ENCODE peak calls at places on chromosomes 11 and 22, in five cellular contexts. G, I, Z, W and D are unnamed samples.

GRCh38 chr22:44730490-44731356 is 21.7 kb upstream of the ARHGAP8 start:
- DNase-seq in G (no peak), I (no peak), Z (no peak), W (no peak), D (no peak)

GRCh38 chr11:8017894-8018741 is 31.0 kb downstream of the EIF3F start:
- DNase-seq in G (no peak), I (no peak), Z (peak), W (no peak), D (no peak)

GRCh38 chr11:15905334-15905733 is 451.0 kb downstream of the SOX6 start:
- DNase-seq in G (no peak), I (no peak), Z (no peak), W (no peak), D (no peak)

GRCh38 chr22:36715647-36716046 is 12.1 kb upstream of the CACNG2 start:
- DNase-seq in G (no peak), I (no peak), Z (no peak), W (no peak), D (no peak)

GRCh38 chr11:134034496-134035381 is 34.1 kb upstream of the JAM3 start:
- DNase-seq in G (no peak), I (no peak), Z (no peak), W (no peak), D (no peak)

GRCh38 chr11:108947654-108948570 is 283.0 kb downstream of the DDX10 start:
- DNase-seq in G (peak), I (peak), Z (no peak), W (no peak), D (no peak)

GRCh38 chr11:45543808-45544422 is 121.5 kb downstream of the CHST1 start:
- DNase-seq in G (peak), I (no peak), Z (peak), W (no peak), D (peak)

GRCh38 chr22:40855104-40855959 is 1.1 kb downstream of the ST13 start:
- DNase-seq in G (no peak), I (no peak), Z (no peak), W (no peak), D (peak)

GRCh38 chr22:35435201-35435712 is 35.3 kb downstream of the MCM5 start:
- DNase-seq in G (no peak), I (no peak), Z (no peak), W (no peak), D (no peak)

DNA sequence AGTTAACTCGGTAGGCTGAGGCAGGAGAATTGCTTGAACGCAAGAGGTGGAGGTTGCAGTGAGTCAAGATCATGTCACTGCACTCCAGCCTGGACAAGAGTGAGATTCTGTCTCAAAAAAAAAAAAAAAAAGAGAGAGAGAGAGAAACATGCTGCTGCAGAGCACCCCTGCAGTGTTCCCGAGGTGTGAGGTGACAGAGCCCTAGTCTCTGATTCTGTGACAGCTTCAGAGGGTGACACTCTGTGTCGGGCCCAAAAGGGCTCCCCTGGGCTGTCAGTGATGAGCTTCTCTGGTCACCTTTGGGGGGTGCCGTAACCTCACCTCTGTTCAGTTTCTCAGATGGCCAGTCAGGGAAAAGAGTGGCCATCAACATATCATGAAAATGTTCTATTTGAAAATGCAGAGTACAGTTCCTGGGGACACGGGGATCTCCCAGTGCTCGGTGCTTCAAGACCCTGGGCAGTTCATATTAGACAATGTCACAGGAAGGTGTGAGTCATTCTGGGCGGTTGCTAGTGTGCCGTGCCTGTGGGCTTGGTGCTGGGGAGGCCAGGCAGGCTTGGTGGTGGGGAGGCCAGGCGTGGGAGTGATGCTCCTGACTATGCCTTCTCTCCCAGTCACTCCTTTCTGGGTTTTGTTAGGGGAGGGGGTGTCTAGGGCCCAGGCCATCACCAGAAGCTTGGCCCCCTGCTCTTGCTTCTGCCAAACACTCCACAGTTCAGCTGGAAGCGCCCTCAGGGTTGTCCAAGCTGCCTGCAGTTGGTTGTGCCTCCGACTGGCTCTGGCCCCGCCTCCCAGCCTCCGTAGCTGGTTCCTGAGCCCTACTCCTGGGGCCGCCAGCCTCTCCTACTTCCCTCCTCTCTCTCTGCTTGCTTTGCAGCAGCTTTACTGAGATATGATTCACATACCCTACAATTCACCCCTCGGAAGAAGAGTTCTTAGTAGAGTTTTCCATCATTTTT is 52.5 kb upstream of the CLDN5 start:
- DNase-seq in G (peak), I (no peak), Z (no peak), W (no peak), D (peak)
- TF ChIP-seq MAFK in G (no peak), I (no peak), Z (no peak), W (no peak), D (no peak)

DNA sequence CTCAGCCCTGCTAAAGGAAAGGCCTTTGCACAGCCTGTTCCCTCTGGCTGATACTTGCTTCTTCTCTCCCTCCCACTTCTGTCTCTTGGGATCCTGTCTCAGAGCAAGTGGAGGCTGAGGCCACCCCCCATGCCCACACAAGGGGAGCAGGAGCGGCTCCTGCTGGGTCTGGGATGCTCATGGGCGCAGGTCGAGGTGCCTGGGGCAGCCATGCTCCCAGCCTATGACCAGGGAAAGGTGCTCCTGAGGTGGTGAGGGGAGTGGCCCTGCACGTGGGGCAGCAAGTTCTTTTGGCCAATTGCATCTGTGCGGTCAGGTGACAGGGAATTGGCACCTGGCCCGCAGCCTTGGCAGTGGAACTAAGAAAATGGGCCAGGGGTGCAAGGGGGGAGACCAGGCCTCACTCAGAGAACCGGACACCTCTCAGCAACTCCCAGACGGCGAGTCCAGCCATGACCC is 1.5 kb downstream of the MAPK11 start:
- DNase-seq in G (no peak), I (no peak), Z (no peak), W (no peak), D (no peak)
- TF ChIP-seq MAFK in G (no peak), I (no peak), Z (no peak), W (no peak), D (no peak)

GRCh38 chr11:11241284-11241683 is 111.8 kb downstream of the CSNK2A3 start:
- DNase-seq in G (no peak), I (no peak), Z (no peak), W (no peak), D (no peak)

GRCh38 chr11:11246166-11246565 is 106.9 kb downstream of the CSNK2A3 start:
- DNase-seq in G (no peak), I (no peak), Z (no peak), W (no peak), D (no peak)

GRCh38 chr11:11244470-11245080 is 108.5 kb downstream of the CSNK2A3 start:
- DNase-seq in G (no peak), I (no peak), Z (no peak), W (no peak), D (no peak)

GRCh38 chr11:11243258-11243789 is 109.7 kb downstream of the CSNK2A3 start:
- DNase-seq in G (no peak), I (no peak), Z (no peak), W (no peak), D (no peak)

DNA sequence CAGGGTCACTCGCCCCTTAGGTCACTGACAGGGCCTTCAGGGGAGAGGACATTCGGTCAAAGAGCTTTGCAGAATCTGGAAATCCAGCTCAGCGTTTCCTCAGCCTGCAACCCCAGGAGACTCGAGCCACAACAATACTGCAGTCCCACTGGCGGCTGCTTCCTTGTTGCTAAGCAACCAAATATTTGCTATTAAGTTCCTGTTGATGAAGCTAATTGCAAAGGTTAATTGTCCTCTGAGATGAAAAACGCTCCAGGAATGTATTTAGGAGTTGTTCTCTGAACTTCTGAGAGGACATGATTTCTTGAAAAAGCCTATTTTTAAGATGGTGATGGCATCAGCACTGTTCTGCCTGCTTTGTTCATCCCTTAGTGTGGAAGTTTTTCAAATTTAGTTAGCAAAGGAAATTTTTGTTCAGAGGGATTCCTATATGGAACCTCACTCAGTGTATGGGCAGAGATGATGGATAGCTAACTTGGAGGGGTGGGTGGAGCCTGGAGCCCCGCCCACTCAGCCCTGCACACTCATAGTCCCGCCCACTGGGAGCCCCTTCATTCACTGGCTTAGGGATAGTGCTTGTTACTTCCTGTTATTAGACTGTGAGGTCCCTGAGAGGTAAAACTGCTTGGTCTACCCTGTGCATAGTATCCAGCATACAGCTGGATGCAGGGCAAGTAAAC is 109.1 kb downstream of the CSNK2A3 start:
- DNase-seq in G (no peak), I (peak), Z (peak), W (no peak), D (peak)
- TF ChIP-seq MAFK in G (no peak), I (no peak), Z (peak), W (no peak), D (no peak)

DNA sequence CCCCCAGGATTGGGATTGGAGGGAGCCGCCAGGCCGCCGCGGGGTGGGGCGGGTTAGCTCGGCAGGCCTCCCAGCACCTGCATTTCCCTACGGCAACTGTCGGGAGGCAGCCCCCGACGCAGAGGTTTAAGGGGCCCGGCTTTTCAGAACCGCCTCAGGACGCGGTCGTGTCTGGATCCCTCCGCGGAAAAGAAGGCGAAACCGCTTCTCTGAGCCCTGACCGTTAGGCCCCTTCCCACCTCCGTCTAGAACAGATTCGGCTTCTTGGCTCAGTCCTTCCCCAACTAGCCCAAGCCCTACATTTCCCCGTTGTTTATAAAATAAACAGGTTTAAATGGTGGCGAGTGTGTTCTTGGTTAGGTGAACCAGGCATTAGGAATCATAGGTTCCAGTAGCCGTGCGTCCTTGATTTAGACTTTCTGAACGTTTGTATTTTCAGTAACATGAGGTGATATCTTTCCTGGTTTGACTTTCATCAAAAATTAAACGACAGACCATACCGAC is 1.0 kb upstream of the HSPA8 start:
- DNase-seq in G (peak), I (no peak), Z (no peak), W (no peak), D (peak)
- TF ChIP-seq MAFK in G (no peak), I (no peak), Z (no peak), W (no peak), D (no peak)

DNA sequence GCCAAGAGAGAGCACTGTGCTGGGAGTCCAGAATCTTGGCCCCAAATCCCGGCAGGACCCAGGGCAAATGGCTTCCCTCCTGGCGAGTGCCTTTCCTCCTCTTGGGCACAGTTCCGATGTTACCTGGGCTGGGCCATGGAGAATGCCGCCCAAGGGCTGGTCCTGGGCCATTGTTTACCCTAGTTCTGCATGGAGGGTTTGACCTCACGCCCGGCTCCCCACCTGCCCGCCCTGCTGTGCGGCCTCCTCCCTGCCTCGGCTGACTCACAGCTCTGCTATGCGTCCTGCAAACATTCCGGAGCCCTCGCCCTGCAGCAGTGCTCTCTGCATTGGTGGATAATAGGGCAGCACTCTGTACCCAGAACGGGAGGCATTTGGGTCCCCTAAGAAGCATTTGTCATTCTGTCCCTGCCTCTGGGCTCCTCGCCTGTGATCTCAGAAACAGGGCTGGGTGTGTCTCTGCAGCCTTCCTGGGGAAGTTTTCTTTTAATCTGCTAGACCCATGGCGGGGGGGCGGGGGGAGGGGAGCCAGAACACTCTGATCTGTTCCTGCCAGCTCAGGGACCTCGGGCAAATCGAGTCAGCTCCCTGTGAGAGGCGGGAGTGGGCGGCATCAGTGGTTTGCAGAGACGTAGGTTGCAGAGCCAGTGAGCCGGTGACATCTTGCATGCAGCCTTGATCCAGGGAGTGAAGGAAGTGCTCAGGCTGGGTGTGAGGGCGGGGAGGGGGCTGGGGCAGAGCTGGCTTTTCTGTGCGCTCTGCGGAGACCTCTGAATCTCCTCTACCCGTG is 32.9 kb upstream of the SMIM38 start:
- DNase-seq in G (peak), I (peak), Z (peak), W (peak), D (peak)
- TF ChIP-seq MAFK in G (no peak), I (peak), Z (no peak), W (no peak), D (no peak)

DNA sequence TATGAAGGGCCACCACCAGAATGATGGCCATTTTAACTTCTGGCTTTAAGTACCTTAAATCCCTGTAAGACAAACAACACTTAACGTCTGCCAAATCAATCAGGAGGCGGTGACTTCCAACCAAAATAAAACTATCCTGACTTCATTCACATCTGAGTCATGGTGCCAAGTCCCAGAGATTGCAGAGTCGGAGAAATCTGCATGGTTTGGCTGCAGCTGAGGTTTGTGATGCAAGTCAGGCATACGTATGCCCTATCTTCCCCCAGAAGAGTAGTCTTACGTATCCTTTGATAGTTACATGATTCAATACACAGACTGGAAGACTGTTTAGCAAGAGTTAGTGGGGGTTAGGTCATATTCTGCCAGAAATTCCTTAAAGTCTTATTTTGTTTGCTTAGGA is 1.7 kb upstream of the GAB2 start:
- DNase-seq in G (peak), I (peak), Z (no peak), W (no peak), D (no peak)
- TF ChIP-seq MAFK in G (peak), I (peak), Z (no peak), W (no peak), D (peak)

DNA sequence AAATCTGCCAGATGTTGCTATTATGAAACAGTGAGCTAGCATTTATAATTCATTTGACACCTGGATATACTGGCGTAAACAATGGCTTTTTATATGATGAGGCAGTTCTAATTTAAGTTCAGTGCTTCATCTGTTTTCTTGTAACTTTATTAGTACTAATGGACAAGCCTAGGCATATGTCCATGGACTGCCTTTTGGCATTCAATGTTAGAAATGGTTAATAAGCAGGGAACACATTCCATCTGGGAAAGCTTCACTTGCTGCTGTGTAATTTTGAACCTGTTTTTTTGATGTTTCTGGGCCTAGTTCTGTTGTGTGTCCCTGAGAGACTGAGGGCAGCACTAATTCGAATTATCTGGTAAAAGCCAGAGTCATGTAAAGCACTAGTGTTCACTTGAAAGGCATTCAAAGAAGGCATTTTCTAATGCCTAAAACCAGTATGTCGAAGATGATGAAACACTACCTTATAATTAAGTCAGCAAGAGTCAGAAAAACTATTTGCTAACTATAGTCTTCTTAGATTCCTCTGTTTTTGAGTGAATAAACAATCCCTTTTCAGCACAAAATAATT is 138.5 kb downstream of the SWAP70 start:
- DNase-seq in G (peak), I (no peak), Z (no peak), W (no peak), D (no peak)
- TF ChIP-seq MAFK in G (no peak), I (no peak), Z (no peak), W (no peak), D (no peak)

GRCh38 chr11:11450744-11451362 is 97.8 kb upstream of the CSNK2A3 start:
- DNase-seq in G (peak), I (no peak), Z (no peak), W (no peak), D (no peak)
- TF ChIP-seq MAFK in G (peak), I (peak), Z (no peak), W (peak), D (no peak)

DNA sequence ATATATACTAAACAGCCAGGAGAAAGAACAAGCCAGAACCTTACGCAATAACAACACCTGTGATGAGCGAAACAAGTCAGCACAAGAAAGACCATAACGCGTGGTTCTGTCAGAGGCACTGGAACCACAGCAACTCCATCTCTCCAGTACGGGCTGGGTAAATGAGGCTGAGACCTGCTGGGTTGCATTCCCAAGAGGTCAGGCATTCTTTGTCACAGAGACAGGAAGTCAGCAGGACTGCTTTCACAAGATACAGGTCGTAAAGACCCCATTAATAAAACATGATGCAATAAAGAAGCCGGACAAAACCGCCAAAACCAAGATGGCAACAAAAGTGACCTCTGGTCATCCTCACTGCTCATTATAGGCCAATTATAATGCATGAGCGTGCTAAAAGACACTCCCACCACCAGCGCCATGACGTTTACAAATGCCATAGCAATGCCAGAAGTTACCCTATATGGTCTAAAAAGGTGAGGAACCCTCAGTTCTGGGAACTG is 21.7 kb downstream of the TPST2 start:
- DNase-seq in G (peak), I (no peak), Z (no peak), W (no peak), D (no peak)
- TF ChIP-seq MAFK in G (no peak), I (no peak), Z (no peak), W (no peak), D (no peak)